ENCODE peak calls at places on chromosome 12, in six cellular contexts. W, O, H, Q, N and L are unnamed samples.

GRCh38 chr12:19411234-19412221 is 27.8 kb upstream of the AEBP2 start:
- DNase-seq in N (no peak), W (no peak), O (no peak), H (no peak), Q (peak), L (no peak)

GRCh38 chr12:3078086-3078820 is 1.1 kb downstream of the TSPAN9 start:
- DNase-seq in H (no peak), W (no peak), Q (no peak), N (no peak), O (no peak), L (no peak)

GRCh38 chr12:105951732-105952131 is 187.0 kb downstream of the NUAK1 start:
- DNase-seq in W (no peak), N (no peak), Q (no peak), O (no peak), H (no peak), L (no peak)

GRCh38 chr12:100956311-100956852 is 161.8 kb downstream of the ANO4 start:
- DNase-seq in H (no peak), W (no peak), O (no peak), N (no peak), Q (no peak), L (no peak)

GRCh38 chr12:71393625-71394024 is 46.0 kb upstream of the LGR5 start:
- DNase-seq in O (no peak), Q (no peak), H (no peak), W (no peak), N (no peak), L (no peak)

GRCh38 chr12:7293670-7294069 is 10.2 kb upstream of the ACSM4 start:
- DNase-seq in N (no peak), H (no peak), O (no peak), W (no peak), Q (no peak), L (no peak)

GRCh38 chr12:131105736-131106356 is 152.1 kb downstream of the ADGRD1 start:
- DNase-seq in O (no peak), N (no peak), Q (no peak), H (peak), W (no peak), L (no peak)

GRCh38 chr12:21428241-21428640 is 9.2 kb upstream of the PYROXD1 start:
- DNase-seq in H (no peak), O (no peak), Q (no peak), W (no peak), N (no peak), L (no peak)

GRCh38 chr12:62372134-62372533 is 94.5 kb upstream of the MON2 start:
- DNase-seq in O (no peak), Q (no peak), N (no peak), W (no peak), H (no peak), L (no peak)

GRCh38 chr12:2610358-2610757 is 184.4 kb upstream of the FKBP4 start:
- DNase-seq in Q (no peak), H (no peak), N (no peak), W (no peak), O (no peak), L (no peak)

GRCh38 chr12:5581616-5582367 is 149.9 kb downstream of the NTF3 start:
- DNase-seq in Q (no peak), W (no peak), H (no peak), O (peak), N (no peak), L (no peak)

GRCh38 chr12:71846322-71846940 is 6.9 kb downstream of the TBC1D15 start:
- DNase-seq in H (no peak), W (no peak), O (no peak), Q (no peak), N (no peak), L (no peak)

GRCh38 chr12:105850103-105850968 is 288.4 kb downstream of the NUAK1 start:
- DNase-seq in H (no peak), O (no peak), W (no peak), Q (no peak), N (no peak), L (no peak)

GRCh38 chr12:132955094-132955932 is 793 bp downstream of the ZNF605 start:
- DNase-seq in N (peak), Q (peak), W (no peak), O (peak), H (no peak), L (peak)

GRCh38 chr12:42932937-42933336 is 343.4 kb upstream of the PRICKLE1 start:
- DNase-seq in W (no peak), H (no peak), Q (no peak), N (no peak), O (no peak), L (no peak)

GRCh38 chr12:26863515-26863914 is 30.5 kb upstream of the ITPR2 start:
- DNase-seq in O (peak), W (no peak), Q (peak), H (no peak), N (no peak), L (no peak)
- TF ChIP-seq CTCF in O (peak), W (no peak), Q (peak), H (no peak), N (peak), L (no peak)

GRCh38 chr12:52906049-52906645 is 1.3 kb upstream of the KRT8 start:
- DNase-seq in O (no peak), H (no peak), W (no peak), Q (no peak), N (no peak), L (no peak)
- TF ChIP-seq CTCF in O (no peak), H (no peak), W (no peak), Q (no peak), N (no peak), L (no peak)

GRCh38 chr12:127445583-127445982 is 821.4 kb upstream of the TMEM132C start:
- DNase-seq in N (no peak), H (no peak), W (no peak), O (no peak), Q (no peak), L (no peak)

GRCh38 chr12:127455347-127456265 is 811.4 kb upstream of the TMEM132C start:
- DNase-seq in N (peak), O (no peak), W (no peak), Q (peak), H (no peak), L (peak)

GRCh38 chr12:127450822-127451221 is 816.1 kb upstream of the TMEM132C start:
- DNase-seq in O (no peak), Q (no peak), H (no peak), N (no peak), W (no peak), L (no peak)
- TF ChIP-seq CTCF in O (no peak), Q (no peak), H (no peak), N (peak), W (no peak), L (no peak)

GRCh38 chr12:39807043-39807442 is 187.4 kb upstream of the ABCD2 start:
- DNase-seq in H (no peak), W (no peak), O (peak), Q (peak), N (no peak), L (no peak)
- TF ChIP-seq CTCF in H (peak), W (no peak), O (peak), Q (peak), N (peak), L (peak)

GRCh38 chr12:8780389-8780788 is 42.0 kb upstream of the A2ML1 start:
- DNase-seq in N (no peak), H (no peak), W (peak), Q (peak), O (no peak), L (no peak)
- TF ChIP-seq CTCF in N (peak), H (peak), W (peak), Q (peak), O (peak), L (peak)

GRCh38 chr12:15756822-15757221 is 32.4 kb downstream of the EPS8 start:
- DNase-seq in Q (no peak), N (no peak), W (no peak), H (no peak), O (no peak), L (no peak)
- TF ChIP-seq CTCF in Q (no peak), N (no peak), W (no peak), H (no peak), O (no peak), L (no peak)

GRCh38 chr12:13000935-13001724 is 1.1 kb upstream of the HEBP1 start:
- DNase-seq in N (peak), W (peak), H (peak), Q (peak), O (peak), L (peak)
- TF ChIP-seq CTCF in N (peak), W (peak), H (no peak), Q (peak), O (peak), L (peak)

DNA sequence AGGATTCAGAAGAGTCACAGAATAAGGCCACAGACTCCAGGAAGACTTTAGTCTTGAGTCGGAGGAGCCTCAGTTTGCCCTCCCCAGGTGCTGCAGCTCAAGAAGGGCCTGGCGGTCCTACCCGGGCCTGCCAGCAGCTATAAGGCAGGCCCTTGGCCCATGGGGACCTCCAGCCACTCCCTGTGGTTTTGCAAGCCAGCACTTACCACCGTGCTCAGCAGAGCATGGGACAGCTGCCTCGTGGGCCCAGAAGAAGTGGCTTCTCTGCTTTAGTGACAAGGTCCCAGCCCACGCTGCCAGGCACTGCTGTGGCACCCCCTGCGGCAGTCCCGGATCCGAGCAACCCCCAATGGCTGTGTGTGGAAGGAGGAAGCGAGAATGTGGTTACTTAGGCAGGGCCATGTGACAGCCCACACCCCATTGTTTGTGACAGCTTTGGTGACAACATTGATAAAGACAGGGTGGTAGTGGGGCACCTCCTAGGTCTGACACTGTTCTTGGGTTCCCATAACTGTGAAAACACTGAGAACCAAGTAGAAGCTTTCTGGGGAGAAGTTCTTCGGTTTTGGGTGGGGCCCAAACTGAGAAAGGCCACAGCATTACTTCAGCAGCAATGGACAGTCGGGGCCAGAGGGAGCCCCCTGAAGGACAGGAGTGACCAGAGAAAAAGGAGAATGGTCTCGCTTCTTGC is at the start of gene SELPLG:
- DNase-seq in N (no peak), W (no peak), H (no peak), O (no peak), Q (no peak), L (no peak)
- TF ChIP-seq CTCF in N (no peak), W (no peak), H (no peak), O (no peak), Q (no peak), L (no peak)